ENCODE peak calls at places on chromosomes 4 and X, in eight cellular contexts. X is activated T-cell treated with anti-CD3 and anti-CD28 coated beads for 48 hours; A is T follicular helper cell; V is activated CD4-positive, alpha-beta T cell treated with anti-CD3 and anti-CD28 coated beads for 1 hour; T is KBM-7; Q is aorta; W is tibial artery; S is activated naive CD4-positive, alpha-beta T cell treated with anti-CD3 and anti-CD28 coated beads, Interleukin-2, amount 10 ng/mL, durations not matched to agents 7 days and 5 days. E is an unnamed sample.

GRCh38 chr4:82268050-82268825 is 105.6 kb downstream of the HNRNPD start:
- DNase-seq in X (no peak), A (peak; percentile 16), V (peak; percentile 11), T (peak; percentile 69), Q (peak; percentile 68), W (peak; percentile 54), S (peak; percentile 60), E (peak; percentile 14)

GRCh38 chr4:6986067-6986780 is 56.9 kb upstream of the TADA2B start:
- DNase-seq in X (no peak), A (no peak), V (no peak), T (no peak), Q (peak; percentile 77), W (peak; percentile 77), S (no peak), E (no peak)

GRCh38 chrX:45903781-45904201 is 641.4 kb downstream of the ZNF674 start:
- DNase-seq in X (no peak), A (no peak), V (no peak), T (peak; percentile 84), Q (no peak), W (no peak), S (no peak), E (no peak)

GRCh38 chrX:23742174-23742692 is 843 bp downstream of the ACOT9 start:
- DNase-seq in X (no peak), A (no peak), V (no peak), T (peak; percentile 49), Q (no peak), W (peak; percentile 28), S (peak; percentile 24), E (peak; percentile 8)

GRCh38 chr4:170581322-170581721 is 491.6 kb upstream of the AADAT start:
- DNase-seq in X (no peak), A (no peak), V (no peak), T (no peak), Q (no peak), W (no peak), S (no peak), E (no peak)

GRCh38 chrX:137998619-137999018 is 432.7 kb downstream of the ZIC3 start:
- DNase-seq in X (no peak), A (no peak), V (no peak), T (no peak), Q (no peak), W (no peak), S (no peak), E (no peak)

GRCh38 chrX:149073464-149073863 is 431.6 kb downstream of the IDS start:
- DNase-seq in X (no peak), A (no peak), V (no peak), T (no peak), Q (no peak), W (no peak), S (no peak), E (no peak)

GRCh38 chrX:38271154-38271716 is 50.6 kb upstream of the SRPX start:
- DNase-seq in X (no peak), A (no peak), V (no peak), T (peak; percentile 14), Q (no peak), W (no peak), S (no peak), E (no peak)

GRCh38 chrX:12269484-12269883 is 131.2 kb downstream of the FRMPD4 start:
- DNase-seq in X (no peak), A (no peak), V (no peak), T (no peak), Q (no peak), W (no peak), S (no peak), E (no peak)

GRCh38 chr4:39970559-39971270 is 7.0 kb downstream of the PDS5A start:
- DNase-seq in X (no peak), A (no peak), V (no peak), T (peak; percentile 82), Q (no peak), W (no peak), S (no peak), E (no peak)

GRCh38 chr4:20251796-20252655 is at the start of gene SLIT2:
- DNase-seq in X (no peak), A (no peak), V (no peak), T (peak; percentile 62), Q (peak; percentile 84), W (peak; percentile 83), S (peak; percentile 46), E (no peak)

GRCh38 chrX:142036111-142036510 is 132.4 kb downstream of the MAGEC1 start:
- DNase-seq in X (no peak), A (no peak), V (no peak), T (no peak), Q (no peak), W (no peak), S (no peak), E (no peak)

GRCh38 chr4:82782626-82783025 is 16.0 kb downstream of the SCD5 start:
- DNase-seq in X (no peak), A (no peak), V (no peak), T (no peak), Q (no peak), W (no peak), S (no peak), E (no peak)

GRCh38 chr4:122759639-122760310 is 27.3 kb downstream of the BBS12 start:
- DNase-seq in X (no peak), A (no peak), V (no peak), T (no peak), Q (no peak), W (no peak), S (no peak), E (no peak)

GRCh38 chrX:129653985-129654651 is 638 bp downstream of the APLN start:
- DNase-seq in X (no peak), A (no peak), V (no peak), T (peak; percentile 49), Q (peak; percentile 68), W (no peak), S (peak; percentile 48), E (no peak)

GRCh38 chr4:108466936-108467902 is 153.2 kb upstream of the RPL34 start:
- DNase-seq in X (no peak), A (no peak), V (no peak), T (no peak), Q (no peak), W (no peak), S (peak; percentile 53), E (no peak)

GRCh38 chr4:146124023-146124680 is 51.4 kb upstream of the LSM6 start:
- DNase-seq in X (peak; percentile 3), A (no peak), V (no peak), T (no peak), Q (no peak), W (no peak), S (no peak), E (no peak)

GRCh38 chrX:73214366-73215094 is at the start of gene NAP1L2:
- DNase-seq in X (peak; percentile 18), A (peak; percentile 28), V (peak; percentile 15), T (no peak), Q (peak; percentile 43), W (peak; percentile 18), S (peak; percentile 52), E (peak; percentile 7)

GRCh38 chrX:130895299-130895698 is 7.7 kb downstream of the ENOX2 start:
- DNase-seq in X (no peak), A (no peak), V (no peak), T (no peak), Q (no peak), W (no peak), S (no peak), E (no peak)

GRCh38 chrX:134599173-134599914 is 58.9 kb downstream of the PLAC1 start:
- DNase-seq in X (no peak), A (no peak), V (no peak), T (peak; percentile 18), Q (no peak), W (peak; percentile 35), S (no peak), E (no peak)

GRCh38 chr4:38082424-38083374 is 122.5 kb downstream of the PTTG2 start:
- DNase-seq in X (no peak), A (no peak), V (no peak), T (no peak), Q (no peak), W (no peak), S (no peak), E (no peak)

GRCh38 chr4:73704314-73705055 is 35.9 kb upstream of the CXCL8 start:
- DNase-seq in X (no peak), A (no peak), V (no peak), T (peak; percentile 77), Q (peak; percentile 72), W (peak; percentile 87), S (no peak), E (no peak)

GRCh38 chr4:77007358-77008230 is 58.0 kb downstream of the SEPTIN11 start:
- DNase-seq in X (no peak), A (no peak), V (no peak), T (peak; percentile 19), Q (peak; percentile 67), W (peak; percentile 33), S (peak; percentile 39), E (no peak)

GRCh38 chrX:145190801-145191389 is 56.4 kb upstream of the SPANXN1 start:
- DNase-seq in X (no peak), A (no peak), V (no peak), T (peak; percentile 39), Q (no peak), W (no peak), S (no peak), E (no peak)